ENCODE peak calls at places on chromosome 6, in seven cellular contexts. E is stimulated activated CD8-positive, alpha-beta memory T cell treated with anti-CD3 and anti-CD28 coated beads, Interleukin-4, amount 100 ng/mL, for 4 hours; I is nucleus accumbens; O is HCT116; B is HFF-Myc; S is HTR-8/SVneo; C is osteocyte. Z is an unnamed sample.

GRCh38 chr6:14339711-14340590 is 222.4 kb downstream of the CD83 start:
- DNase-seq in E (no peak), I (no peak), O (no peak), B (no peak), S (no peak), C (no peak), Z (no peak)

GRCh38 chr6:127900935-127901334 is at the start of gene THEMIS:
- DNase-seq in E (no peak), I (no peak), O (no peak), B (no peak), S (no peak), C (no peak), Z (no peak)

GRCh38 chr6:135195045-135195444 is 13.9 kb downstream of the MYB start:
- DNase-seq in E (no peak), I (no peak), O (no peak), B (no peak), S (no peak), C (no peak), Z (no peak)

GRCh38 chr6:119278625-119279024 is 70.9 kb downstream of the MAN1A1 start:
- DNase-seq in E (no peak), I (no peak), O (no peak), B (no peak), S (no peak), C (no peak), Z (no peak)

GRCh38 chr6:11848852-11849731 is 70.5 kb upstream of the ADTRP start:
- DNase-seq in E (no peak), I (no peak), O (no peak), B (no peak), S (no peak), C (no peak), Z (peak)

GRCh38 chr6:30511147-30511546 is 21.8 kb downstream of the HLA-E start:
- DNase-seq in E (no peak), I (no peak), O (no peak), B (no peak), S (no peak), C (no peak), Z (no peak)

GRCh38 chr6:15498640-15499039 is 164.2 kb downstream of the DTNBP1 start:
- DNase-seq in E (no peak), I (no peak), O (no peak), B (no peak), S (no peak), C (no peak), Z (no peak)

GRCh38 chr6:43129434-43130194 is 41.5 kb upstream of the SRF start:
- DNase-seq in E (no peak), I (no peak), O (no peak), B (no peak), S (peak), C (no peak), Z (peak)

Z was measured in COLO829.